ENCODE peak calls at places on chromosomes 11 and 22, in six cellular contexts. D is SK-N-SH, A is GM12878, B is stomach, H is suprapubic skin, S is transverse colon. E is an unnamed sample. For H3K4me1, the result is how much of the 10 kb centered on the place peaks cover.

GRCh38 chr22:43013355-43014061 is 1.4 kb downstream of the PACSIN2 start:
- DNase-seq in H (no peak), D (no peak), A (no peak), S (no peak), B (no peak), E (no peak)

GRCh38 chr22:30881361-30882180 is 87.0 kb downstream of the MORC2 start:
- DNase-seq in B (peak), A (no peak), D (peak), H (no peak), S (no peak), E (no peak)

GRCh38 chr11:35185696-35186095 is 46.7 kb downstream of the CD44 start:
- DNase-seq in A (no peak), D (no peak), B (no peak), S (no peak), H (no peak), E (no peak)

GRCh38 chr11:32792111-32792947 is 2.1 kb downstream of the CCDC73 start:
- DNase-seq in S (no peak), B (no peak), D (no peak), A (no peak), H (no peak), E (no peak)

GRCh38 chr22:20206709-20207215 is 55.9 kb upstream of the CCDC188 start:
- DNase-seq in A (no peak), S (peak), B (peak), D (no peak), H (no peak), E (no peak)

GRCh38 chr22:30885591-30885990 is 83.0 kb downstream of the MORC2 start:
- DNase-seq in A (no peak), H (no peak), B (no peak), S (no peak), D (no peak), E (peak)

GRCh38 chr22:30266445-30267381 is at the start of gene OSM:
- DNase-seq in H (peak), B (peak), D (no peak), S (peak), A (no peak), E (peak)

GRCh38 chr11:72301486-72301885 is 57.5 kb upstream of the PHOX2A start:
- DNase-seq in A (no peak), B (no peak), D (no peak), S (no peak), H (no peak), E (no peak)

GRCh38 chr11:396948-397548 is 3.0 kb downstream of the PKP3 start:
- DNase-seq in H (no peak), A (no peak), B (no peak), D (peak), S (peak), E (peak)

GRCh38 chr11:62427630-62428233 is 8.9 kb downstream of the SCGB1A1 start:
- DNase-seq in H (no peak), B (no peak), A (peak), D (peak), S (no peak), E (no peak)

GRCh38 chr11:132904566-132904965 is 627.7 kb downstream of the OPCML start:
- DNase-seq in H (no peak), B (no peak), S (no peak), A (no peak), D (no peak), E (no peak)

DNA sequence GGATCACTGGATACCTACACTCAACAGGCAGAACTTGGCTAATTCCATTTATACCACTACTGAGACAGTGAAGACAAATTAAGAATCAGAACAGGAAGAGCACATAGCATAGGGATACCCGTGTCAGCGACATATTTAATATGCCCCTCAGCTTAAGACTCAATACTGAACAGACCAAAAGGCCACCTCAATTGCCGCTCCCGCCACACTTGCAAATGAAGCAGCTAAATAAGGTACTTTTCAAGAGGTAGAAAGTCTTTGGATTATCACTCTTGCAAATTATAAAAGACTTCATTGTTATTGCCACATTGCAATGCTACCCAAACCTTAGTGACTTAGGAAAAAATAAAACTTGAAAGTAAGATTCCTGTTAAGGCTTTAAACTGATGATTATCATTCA is 3.1 kb downstream of the DDX17 start:
- DNase-seq in H (no peak), S (no peak), D (no peak), B (no peak), A (no peak), E (no peak)
- H3K4me3 ChIP-seq in H (peak), S (no peak), D (peak), B (peak), A (peak), E (peak)

DNA sequence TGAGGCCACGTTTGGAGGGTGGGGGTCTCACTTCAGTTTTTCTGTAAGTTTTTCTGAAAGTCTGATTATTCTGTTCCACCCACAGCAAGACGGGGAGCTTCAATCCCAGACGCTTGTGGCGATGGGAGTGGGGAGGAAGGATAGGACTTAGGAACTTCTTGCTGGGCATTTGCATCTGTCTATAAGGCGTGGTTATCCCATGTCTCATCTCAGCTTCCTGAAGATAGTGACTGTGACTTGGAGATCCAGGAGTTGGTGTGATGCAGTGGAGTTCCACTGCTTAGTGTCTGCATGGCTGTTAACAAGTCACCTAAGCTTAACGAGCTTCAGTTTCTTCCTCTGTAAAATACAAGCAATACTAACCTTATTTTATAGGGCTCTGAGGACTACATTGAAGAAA is 58.9 kb upstream of the BARX2 start:
- DNase-seq in B (no peak), A (no peak), H (no peak), D (no peak), S (no peak), E (no peak)
- H3K4me1 ChIP-seq in B (half or more), A (under half), H (half or more), D (under half), S (under half), E (under half)

GRCh38 chr11:96098511-96099241 is 174.8 kb upstream of the MTMR2 start:
- DNase-seq in A (no peak), H (no peak), B (no peak), D (no peak), S (no peak), E (no peak)
- TF ChIP-seq EP300 in A (no peak), H (no peak), B (no peak), D (no peak), S (no peak), E (no peak)

GRCh38 chr11:96267490-96268010 is 75.4 kb downstream of the MAML2 start:
- DNase-seq in A (peak), S (no peak), H (no peak), D (no peak), B (no peak), E (no peak)
- H3K4me3 ChIP-seq in A (no peak), S (no peak), H (no peak), D (no peak), B (no peak), E (no peak)

GRCh38 chr11:68813778-68814177 is 27.9 kb downstream of the CPT1A start:
- DNase-seq in D (no peak), S (no peak), B (no peak), A (no peak), H (no peak), E (no peak)
- H3K4me1 ChIP-seq in D (under half), S (under half), B (under half), A (under half), H (under half), E (under half)

GRCh38 chr11:111000400-111001090 is 245.0 kb upstream of the POU2AF2 start:
- DNase-seq in B (no peak), H (no peak), D (peak), S (no peak), A (no peak), E (no peak)
- TF ChIP-seq EP300 in B (no peak), H (no peak), D (no peak), S (no peak), A (no peak), E (no peak)

DNA sequence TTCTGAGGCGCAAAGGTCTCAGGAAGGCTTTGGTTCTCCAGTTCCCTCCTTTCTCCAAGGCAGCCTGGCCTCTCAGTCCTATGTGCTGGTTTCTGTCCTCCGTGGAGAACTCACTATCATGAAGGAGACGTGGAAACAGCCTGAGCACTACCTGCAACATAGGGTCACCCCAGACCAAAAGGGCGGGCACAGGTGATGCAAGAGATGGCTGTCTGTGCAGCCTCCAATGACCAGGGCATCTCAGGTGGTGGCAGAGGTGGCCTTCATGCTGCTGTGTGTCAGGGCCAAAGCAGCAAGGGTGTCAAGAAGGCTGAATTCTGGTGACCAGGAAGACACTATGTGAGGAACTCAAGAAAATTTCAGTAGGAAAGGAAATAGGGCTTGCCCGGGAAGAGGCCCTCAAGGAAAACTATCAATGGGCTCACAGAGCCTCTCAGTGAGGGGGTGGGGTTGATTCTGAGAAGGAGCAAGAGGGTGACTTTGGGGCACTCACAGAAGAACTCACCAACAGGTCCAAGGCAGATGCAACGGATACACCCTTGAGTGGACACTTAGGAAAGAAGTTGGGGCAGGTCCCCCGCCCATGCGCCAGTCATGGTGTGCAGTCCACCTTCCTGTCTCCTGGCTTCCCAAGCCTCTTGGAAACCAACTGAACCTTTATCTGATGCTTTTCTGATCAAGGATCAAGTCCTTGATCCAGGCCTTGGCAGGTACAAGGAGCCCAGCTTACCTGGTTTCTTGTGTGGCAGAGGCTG is 212.3 kb upstream of the B3GAT1 start:
- DNase-seq in D (no peak), S (no peak), H (no peak), A (no peak), B (no peak), E (no peak)
- H3K4me3 ChIP-seq in D (no peak), S (no peak), H (no peak), A (no peak), B (no peak), E (no peak)

DNA sequence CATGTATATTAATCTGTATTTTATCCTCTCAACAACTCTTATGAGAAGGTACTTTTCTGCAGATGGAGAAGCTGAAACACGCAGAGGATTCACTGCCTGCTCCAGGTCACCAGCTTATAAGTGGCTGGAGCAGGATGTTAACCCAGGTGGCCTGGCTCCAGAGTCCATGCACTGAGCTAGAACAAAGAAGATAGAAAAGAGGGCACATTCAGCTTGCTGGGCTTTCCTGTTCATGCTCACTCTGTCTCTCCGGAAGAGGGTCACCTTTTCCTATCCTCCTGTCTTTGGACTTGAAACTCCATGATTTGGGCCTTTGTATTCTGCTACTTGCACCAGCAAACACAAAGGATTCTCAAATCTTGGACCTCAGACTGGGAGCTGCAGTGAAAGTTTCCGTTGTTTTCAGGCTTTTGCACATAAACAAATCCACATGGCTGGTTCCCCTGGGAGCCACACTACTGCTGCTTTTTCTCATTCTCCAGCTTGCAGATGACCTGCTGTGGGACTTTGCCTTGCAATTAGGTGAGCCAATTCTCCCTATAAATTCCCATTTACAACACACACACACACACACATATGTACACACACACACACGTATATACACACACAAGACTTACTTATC is 117.3 kb upstream of the GRK3 start:
- DNase-seq in B (no peak), S (no peak), D (no peak), H (no peak), A (no peak), E (no peak)
- H3K4me1 ChIP-seq in B (under half), S (under half), D (under half), H (under half), A (under half), E (under half)

E was measured in sigmoid colon.